ENCODE peak calls at places on chromosomes 3 and 15, in four cellular contexts. W, Y, G and M are unnamed samples.

GRCh38 chr3:17118771-17119170 is 234.0 kb downstream of the PLCL2 start:
- DNase-seq in G (no peak), Y (no peak), W (no peak), M (peak)

GRCh38 chr3:109316162-109316730 is at the start of gene DPPA2:
- DNase-seq in Y (no peak), G (no peak), W (no peak), M (no peak)

GRCh38 chr3:98986073-98986472 is 84.6 kb upstream of the DCBLD2 start:
- DNase-seq in Y (no peak), W (no peak), G (no peak), M (no peak)

GRCh38 chr3:140727886-140728285 is 50.0 kb downstream of the TRIM42 start:
- DNase-seq in Y (no peak), G (no peak), W (no peak), M (no peak)

GRCh38 chr3:17765819-17766472 is 23.5 kb upstream of the TBC1D5 start:
- DNase-seq in W (no peak), Y (no peak), G (no peak), M (no peak)

GRCh38 chr15:81003023-81003350 is 2.3 kb downstream of the TLNRD1 start:
- DNase-seq in W (no peak), Y (no peak), G (no peak), M (no peak)

GRCh38 chr3:111541911-111542483 is at the start of gene CD96:
- DNase-seq in Y (peak), W (peak), G (peak), M (peak)

GRCh38 chr3:63864008-63864871 is 573 bp downstream of the ATXN7 start:
- DNase-seq in G (peak), W (peak), Y (peak), M (peak)

GRCh38 chr15:100928632-100929280 is 9.6 kb downstream of the LRRK1 start:
- DNase-seq in W (no peak), G (no peak), Y (no peak), M (no peak)

GRCh38 chr3:64977308-64978100 is 289.7 kb upstream of the ADAMTS9 start:
- DNase-seq in W (no peak), Y (no peak), G (no peak), M (no peak)

GRCh38 chr3:31077021-31077601 is 182.7 kb upstream of the GADL1 start:
- DNase-seq in Y (no peak), W (no peak), G (no peak), M (no peak)

GRCh38 chr3:142028174-142028833 is 121.0 kb downstream of the TFDP2 start:
- DNase-seq in W (no peak), G (peak), Y (no peak), M (no peak)

GRCh38 chr15:70587896-70588567 is 175.3 kb downstream of the UACA start:
- DNase-seq in W (no peak), Y (no peak), G (no peak), M (no peak)

GRCh38 chr3:172208586-172209332 is 169.4 kb downstream of the FNDC3B start:
- DNase-seq in Y (no peak), W (no peak), G (no peak), M (no peak)